ENCODE peak calls at places on chromosomes 7 and 10, in six cellular contexts. D, Z, M, L, J and U are unnamed samples.

GRCh38 chr10:28560617-28561016 is 27.7 kb downstream of the WAC start:
- DNase-seq in Z (no peak), D (no peak), L (no peak), J (no peak), M (no peak), U (no peak)

GRCh38 chr7:111933614-111934013 is 272.6 kb downstream of the DOCK4 start:
- DNase-seq in J (no peak), M (no peak), Z (no peak), D (no peak), L (no peak), U (no peak)

GRCh38 chr7:30470783-30471182 is 7.8 kb downstream of the NOD1 start:
- DNase-seq in J (no peak), M (peak), Z (no peak), L (no peak), D (no peak), U (no peak)

GRCh38 chr10:21458496-21458895 is 67.0 kb downstream of the SKIDA1 start:
- DNase-seq in L (no peak), Z (no peak), M (no peak), J (no peak), D (no peak), U (no peak)

GRCh38 chr10:986137-986825 is 2.0 kb upstream of the GTPBP4 start:
- DNase-seq in D (no peak), Z (no peak), M (no peak), J (no peak), L (no peak), U (no peak)

GRCh38 chr10:60654813-60655464 is 123.3 kb upstream of the CDK1 start:
- DNase-seq in M (no peak), Z (no peak), J (no peak), L (no peak), D (no peak), U (no peak)

GRCh38 chr10:108469940-108470339 is 1305.4 kb upstream of the SORCS1 start:
- DNase-seq in D (no peak), J (no peak), Z (no peak), M (no peak), L (no peak), U (no peak)

GRCh38 chr10:83273035-83273434 is 866.3 kb upstream of the GHITM start:
- DNase-seq in J (no peak), M (no peak), L (no peak), Z (no peak), D (no peak), U (no peak)

GRCh38 chr7:139972000-139972399 is 90.8 kb downstream of the PARP12 start:
- DNase-seq in M (no peak), Z (no peak), J (no peak), D (no peak), L (no peak), U (no peak)

GRCh38 chr10:118394557-118395194 is 52.6 kb upstream of the FAM204A start:
- DNase-seq in D (no peak), M (no peak), J (no peak), L (no peak), Z (no peak), U (no peak)

GRCh38 chr7:73626814-73627213 is 2.5 kb upstream of the MLXIPL start:
- DNase-seq in D (no peak), J (no peak), L (no peak), M (no peak), Z (no peak), U (no peak)

GRCh38 chr7:73520673-73521635 is 1.1 kb downstream of the BAZ1B start:
- DNase-seq in D (no peak), J (no peak), L (no peak), Z (no peak), M (no peak), U (no peak)

GRCh38 chr10:61957806-61958205 is 56.3 kb downstream of the ARID5B start:
- DNase-seq in J (no peak), Z (no peak), M (no peak), L (no peak), D (no peak), U (no peak)

GRCh38 chr7:116353614-116354013 is 143.3 kb downstream of the TES start:
- DNase-seq in Z (no peak), L (no peak), M (no peak), D (no peak), J (no peak), U (no peak)

GRCh38 chr7:132076301-132077049 is 499.8 kb downstream of the PLXNA4 start:
- DNase-seq in J (no peak), L (no peak), Z (no peak), M (no peak), D (no peak), U (no peak)

GRCh38 chr7:95605275-95605674 is 9.0 kb upstream of the PDK4 start:
- DNase-seq in J (no peak), M (no peak), L (no peak), D (no peak), Z (no peak), U (no peak)

GRCh38 chr10:129483427-129484010 is 16.5 kb downstream of the MGMT start:
- DNase-seq in Z (no peak), L (no peak), M (no peak), D (no peak), J (no peak), U (no peak)

GRCh38 chr10:20369863-20370736 is 527.0 kb downstream of the NEBL start:
- DNase-seq in L (no peak), D (no peak), M (no peak), J (peak), Z (no peak), U (no peak)

GRCh38 chr10:132152896-132153580 is 33.7 kb upstream of the DPYSL4 start:
- DNase-seq in J (no peak), M (no peak), D (no peak), L (no peak), Z (no peak), U (no peak)

GRCh38 chr7:34497153-34497777 is 160.8 kb upstream of the NPSR1 start:
- DNase-seq in J (peak), M (peak), L (no peak), D (no peak), Z (no peak), U (no peak)

GRCh38 chr10:71233491-71233892 is 21.1 kb downstream of the UNC5B start:
- DNase-seq in M (no peak), D (no peak), J (no peak), L (no peak), Z (no peak), U (no peak)

GRCh38 chr10:78894089-78894840 is 174.5 kb upstream of the ZMIZ1 start:
- DNase-seq in Z (no peak), D (no peak), J (no peak), L (no peak), M (no peak), U (no peak)

GRCh38 chr10:43689007-43689491 is 40.4 kb upstream of the ZNF32 start:
- DNase-seq in L (no peak), M (no peak), J (no peak), D (no peak), Z (no peak), U (no peak)

GRCh38 chr10:49679480-49679893 is at the start of gene C10orf53:
- DNase-seq in D (no peak), J (peak), L (no peak), M (peak), Z (no peak), U (no peak)

GRCh38 chr7:157276731-157277562 is 59.9 kb upstream of the DNAJB6 start:
- DNase-seq in D (no peak), L (no peak), Z (no peak), J (peak), M (peak), U (no peak)

GRCh38 chr7:51950811-51951210 is 634.2 kb upstream of the COBL start:
- DNase-seq in D (no peak), J (no peak), Z (no peak), L (no peak), M (no peak), U (no peak)

GRCh38 chr7:151247016-151247580 is 1.4 kb downstream of the SMARCD3 start:
- DNase-seq in L (no peak), J (peak), Z (no peak), D (no peak), M (no peak), U (no peak)

GRCh38 chr7:94452257-94452656 is 57.4 kb upstream of the CASD1 start:
- DNase-seq in J (no peak), Z (no peak), D (no peak), L (no peak), M (no peak), U (no peak)

GRCh38 chr10:122551450-122551849 is 9.1 kb upstream of the DMBT1 start:
- DNase-seq in M (no peak), D (peak), Z (no peak), L (no peak), J (no peak), U (no peak)

GRCh38 chr7:2141656-2142055 is 91.1 kb downstream of the MAD1L1 start:
- DNase-seq in L (no peak), J (no peak), Z (no peak), D (no peak), M (no peak), U (no peak)

GRCh38 chr7:45347804-45348203 is 190.2 kb downstream of the RAMP3 start:
- DNase-seq in M (no peak), D (no peak), L (no peak), J (no peak), Z (no peak), U (no peak)

GRCh38 chr10:128095753-128096469 is 30.3 kb downstream of the MKI67 start:
- DNase-seq in J (no peak), L (no peak), Z (no peak), D (no peak), M (no peak), U (no peak)

GRCh38 chr7:126700807-126701604 is 551.7 kb downstream of the GRM8 start:
- DNase-seq in L (peak), M (peak), D (peak), Z (peak), J (no peak), U (no peak)

GRCh38 chr7:127782075-127782474 is 130.1 kb downstream of the SND1 start:
- DNase-seq in D (no peak), M (no peak), L (no peak), Z (no peak), J (no peak), U (no peak)

GRCh38 chr10:119667562-119668328 is 16.6 kb downstream of the BAG3 start:
- DNase-seq in M (no peak), D (peak), J (no peak), Z (no peak), L (no peak), U (no peak)

GRCh38 chr7:45888993-45889366 is 692 bp downstream of the IGFBP1 start:
- DNase-seq in Z (no peak), D (no peak), M (peak), L (no peak), J (peak), U (no peak)

GRCh38 chr10:75660833-75661232 is 229.4 kb downstream of the LRMDA start:
- DNase-seq in Z (no peak), J (no peak), M (no peak), D (no peak), L (no peak), U (no peak)

GRCh38 chr7:158828343-158829020 is 827 bp downstream of the ESYT2 start:
- DNase-seq in L (no peak), Z (peak), M (peak), J (peak), D (no peak), U (no peak)
- TF ChIP-seq POLR2A in L (no peak), Z (no peak), M (no peak), J (no peak), D (no peak), U (no peak)

GRCh38 chr10:30829921-30830671 is 200.5 kb upstream of the LYZL2 start:
- DNase-seq in Z (no peak), L (no peak), D (no peak), M (no peak), J (no peak), U (no peak)
- TF ChIP-seq TAF1 in Z (no peak), L (no peak), D (no peak), M (no peak), J (no peak), U (no peak)

GRCh38 chr7:1096156-1097119 is 8.5 kb downstream of the GPER1 start:
- DNase-seq in M (peak), D (no peak), Z (no peak), J (no peak), L (no peak), U (no peak)
- TF ChIP-seq POLR2A in M (no peak), D (no peak), Z (no peak), J (no peak), L (no peak), U (no peak)

DNA sequence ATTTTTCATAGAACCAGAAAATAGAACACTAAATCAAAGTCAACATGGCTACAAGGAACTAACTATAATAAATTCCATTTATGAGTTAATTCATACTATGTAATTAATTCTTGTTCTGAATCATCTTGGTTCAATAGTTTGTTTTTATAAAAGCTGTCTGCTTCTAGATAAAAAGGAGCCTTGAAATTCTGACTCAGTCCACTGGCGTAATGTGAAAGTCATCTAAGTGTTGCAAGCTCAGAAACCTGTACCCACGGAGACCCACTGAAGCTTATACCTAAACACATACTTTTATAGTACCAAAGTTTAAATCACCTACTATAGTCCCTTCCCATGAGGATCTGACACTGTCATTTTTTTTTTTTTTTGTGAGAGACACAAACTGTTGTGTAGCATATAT is 489.4 kb downstream of the SEMA3D start:
- DNase-seq in J (no peak), D (no peak), Z (no peak), M (no peak), L (no peak), U (no peak)
- TF ChIP-seq TAF1 in J (no peak), D (no peak), Z (no peak), M (no peak), L (no peak), U (no peak)